ENCODE peak calls at places on chromosomes 2 and 18, in six cellular contexts. One of them, this sample, is unnamed.

GRCh38 chr2:162926501-162926900 is 87.9 kb upstream of the KCNH7 start:
- DNase-seq in fibroblast of the conjunctiva: no peak
- DNase-seq in activated CD4-positive, alpha-beta memory T cell treated with anti-CD3 and anti-CD28 coated beads for 36 hours: no peak
- DNase-seq in glutamatergic neuron: no peak
- DNase-seq in hepatocyte: no peak
- DNase-seq in T-helper 2 cell: no peak
- DNase-seq in this sample: no peak

GRCh38 chr18:46452820-46453219 is 204.2 kb downstream of the LOXHD1 start:
- DNase-seq in T-helper 2 cell: no peak
- DNase-seq in activated CD4-positive, alpha-beta memory T cell treated with anti-CD3 and anti-CD28 coated beads for 36 hours: no peak
- DNase-seq in glutamatergic neuron: no peak
- DNase-seq in fibroblast of the conjunctiva: no peak
- DNase-seq in hepatocyte: no peak
- DNase-seq in this sample: no peak

GRCh38 chr2:110934948-110935347 is 185.8 kb upstream of the BCL2L11 start:
- DNase-seq in T-helper 2 cell: no peak
- DNase-seq in activated CD4-positive, alpha-beta memory T cell treated with anti-CD3 and anti-CD28 coated beads for 36 hours: no peak
- DNase-seq in hepatocyte: no peak
- DNase-seq in glutamatergic neuron: no peak
- DNase-seq in fibroblast of the conjunctiva: no peak
- DNase-seq in this sample: no peak

GRCh38 chr2:226172939-226173338 is 626.7 kb downstream of the IRS1 start:
- DNase-seq in T-helper 2 cell: no peak
- DNase-seq in activated CD4-positive, alpha-beta memory T cell treated with anti-CD3 and anti-CD28 coated beads for 36 hours: no peak
- DNase-seq in hepatocyte: no peak
- DNase-seq in fibroblast of the conjunctiva: no peak
- DNase-seq in glutamatergic neuron: no peak
- DNase-seq in this sample: no peak

GRCh38 chr2:54522624-54523281 is 66.6 kb downstream of the SPTBN1 start:
- DNase-seq in activated CD4-positive, alpha-beta memory T cell treated with anti-CD3 and anti-CD28 coated beads for 36 hours: peak
- DNase-seq in hepatocyte: peak
- DNase-seq in glutamatergic neuron: no peak
- DNase-seq in fibroblast of the conjunctiva: no peak
- DNase-seq in T-helper 2 cell: peak
- DNase-seq in this sample: no peak

GRCh38 chr2:155546715-155547555 is 785.6 kb downstream of the NR4A2 start:
- DNase-seq in hepatocyte: no peak
- DNase-seq in activated CD4-positive, alpha-beta memory T cell treated with anti-CD3 and anti-CD28 coated beads for 36 hours: no peak
- DNase-seq in T-helper 2 cell: no peak
- DNase-seq in glutamatergic neuron: no peak
- DNase-seq in fibroblast of the conjunctiva: no peak
- DNase-seq in this sample: no peak

GRCh38 chr2:127598711-127599110 is 47.2 kb upstream of the GPR17 start:
- DNase-seq in T-helper 2 cell: no peak
- DNase-seq in activated CD4-positive, alpha-beta memory T cell treated with anti-CD3 and anti-CD28 coated beads for 36 hours: no peak
- DNase-seq in hepatocyte: no peak
- DNase-seq in glutamatergic neuron: no peak
- DNase-seq in fibroblast of the conjunctiva: no peak
- DNase-seq in this sample: no peak

GRCh38 chr18:37176307-37176934 is 347.5 kb downstream of the KIAA1328 start:
- DNase-seq in activated CD4-positive, alpha-beta memory T cell treated with anti-CD3 and anti-CD28 coated beads for 36 hours: no peak
- DNase-seq in fibroblast of the conjunctiva: no peak
- DNase-seq in glutamatergic neuron: no peak
- DNase-seq in T-helper 2 cell: no peak
- DNase-seq in hepatocyte: peak
- DNase-seq in this sample: no peak

GRCh38 chr2:85017436-85018048 is 46.6 kb downstream of the KCMF1 start:
- DNase-seq in fibroblast of the conjunctiva: no peak
- DNase-seq in glutamatergic neuron: no peak
- DNase-seq in hepatocyte: no peak
- DNase-seq in activated CD4-positive, alpha-beta memory T cell treated with anti-CD3 and anti-CD28 coated beads for 36 hours: no peak
- DNase-seq in T-helper 2 cell: peak
- DNase-seq in this sample: no peak

GRCh38 chr2:177015526-177015925 is 197.1 kb upstream of the HNRNPA3 start:
- DNase-seq in T-helper 2 cell: no peak
- DNase-seq in glutamatergic neuron: peak
- DNase-seq in activated CD4-positive, alpha-beta memory T cell treated with anti-CD3 and anti-CD28 coated beads for 36 hours: no peak
- DNase-seq in fibroblast of the conjunctiva: no peak
- DNase-seq in hepatocyte: no peak
- DNase-seq in this sample: no peak

GRCh38 chr2:122236152-122236892 is 480.9 kb downstream of the TSN start:
- DNase-seq in glutamatergic neuron: no peak
- DNase-seq in fibroblast of the conjunctiva: peak
- DNase-seq in activated CD4-positive, alpha-beta memory T cell treated with anti-CD3 and anti-CD28 coated beads for 36 hours: no peak
- DNase-seq in T-helper 2 cell: no peak
- DNase-seq in hepatocyte: no peak
- DNase-seq in this sample: peak

GRCh38 chr2:170235860-170236638 is 58.1 kb downstream of the MYO3B start:
- DNase-seq in fibroblast of the conjunctiva: peak
- DNase-seq in hepatocyte: peak
- DNase-seq in activated CD4-positive, alpha-beta memory T cell treated with anti-CD3 and anti-CD28 coated beads for 36 hours: peak
- DNase-seq in glutamatergic neuron: peak
- DNase-seq in T-helper 2 cell: peak
- DNase-seq in this sample: no peak

GRCh38 chr2:224882291-224883171 is 159.7 kb downstream of the DOCK10 start:
- DNase-seq in hepatocyte: no peak
- DNase-seq in T-helper 2 cell: no peak
- DNase-seq in glutamatergic neuron: no peak
- DNase-seq in fibroblast of the conjunctiva: peak
- DNase-seq in activated CD4-positive, alpha-beta memory T cell treated with anti-CD3 and anti-CD28 coated beads for 36 hours: no peak
- DNase-seq in this sample: peak

GRCh38 chr2:44949329-44950151 is 8.0 kb downstream of the SIX3 start:
- DNase-seq in activated CD4-positive, alpha-beta memory T cell treated with anti-CD3 and anti-CD28 coated beads for 36 hours: no peak
- DNase-seq in hepatocyte: no peak
- DNase-seq in T-helper 2 cell: no peak
- DNase-seq in glutamatergic neuron: peak
- DNase-seq in fibroblast of the conjunctiva: no peak
- DNase-seq in this sample: no peak

GRCh38 chr2:233051241-233052149 is 8.6 kb upstream of the INPP5D start:
- DNase-seq in hepatocyte: no peak
- DNase-seq in T-helper 2 cell: no peak
- DNase-seq in fibroblast of the conjunctiva: peak
- DNase-seq in activated CD4-positive, alpha-beta memory T cell treated with anti-CD3 and anti-CD28 coated beads for 36 hours: no peak
- DNase-seq in glutamatergic neuron: no peak
- DNase-seq in this sample: no peak

GRCh38 chr2:15198051-15198450 is 363.1 kb downstream of the NBAS start:
- DNase-seq in activated CD4-positive, alpha-beta memory T cell treated with anti-CD3 and anti-CD28 coated beads for 36 hours: no peak
- DNase-seq in fibroblast of the conjunctiva: no peak
- DNase-seq in glutamatergic neuron: no peak
- DNase-seq in hepatocyte: no peak
- DNase-seq in T-helper 2 cell: no peak
- DNase-seq in this sample: no peak

GRCh38 chr2:222835142-222835822 is 25.6 kb upstream of the ACSL3 start:
- DNase-seq in activated CD4-positive, alpha-beta memory T cell treated with anti-CD3 and anti-CD28 coated beads for 36 hours: no peak
- DNase-seq in T-helper 2 cell: no peak
- DNase-seq in hepatocyte: peak
- DNase-seq in fibroblast of the conjunctiva: no peak
- DNase-seq in glutamatergic neuron: no peak
- DNase-seq in this sample: no peak

GRCh38 chr2:240953426-240954425 is 44.7 kb upstream of the SNED1 start:
- DNase-seq in glutamatergic neuron: no peak
- DNase-seq in activated CD4-positive, alpha-beta memory T cell treated with anti-CD3 and anti-CD28 coated beads for 36 hours: no peak
- DNase-seq in hepatocyte: no peak
- DNase-seq in fibroblast of the conjunctiva: no peak
- DNase-seq in T-helper 2 cell: no peak
- DNase-seq in this sample: no peak

GRCh38 chr2:241901500-241902351 is 32.2 kb downstream of the RTP5 start:
- DNase-seq in glutamatergic neuron: no peak
- DNase-seq in T-helper 2 cell: no peak
- DNase-seq in activated CD4-positive, alpha-beta memory T cell treated with anti-CD3 and anti-CD28 coated beads for 36 hours: no peak
- DNase-seq in hepatocyte: peak
- DNase-seq in fibroblast of the conjunctiva: no peak
- DNase-seq in this sample: no peak

GRCh38 chr18:24754572-24754971 is 294.1 kb downstream of the HRH4 start:
- DNase-seq in T-helper 2 cell: no peak
- DNase-seq in glutamatergic neuron: no peak
- DNase-seq in fibroblast of the conjunctiva: no peak
- DNase-seq in hepatocyte: peak
- DNase-seq in activated CD4-positive, alpha-beta memory T cell treated with anti-CD3 and anti-CD28 coated beads for 36 hours: no peak
- DNase-seq in this sample: no peak

GRCh38 chr2:44952143-44952805 is 10.8 kb downstream of the SIX3 start:
- DNase-seq in glutamatergic neuron: peak
- DNase-seq in activated CD4-positive, alpha-beta memory T cell treated with anti-CD3 and anti-CD28 coated beads for 36 hours: peak
- DNase-seq in T-helper 2 cell: peak
- DNase-seq in fibroblast of the conjunctiva: no peak
- DNase-seq in hepatocyte: peak
- DNase-seq in this sample: no peak

GRCh38 chr2:96891591-96892333 is 21.9 kb upstream of the SEMA4C start:
- DNase-seq in hepatocyte: no peak
- DNase-seq in fibroblast of the conjunctiva: no peak
- DNase-seq in T-helper 2 cell: no peak
- DNase-seq in activated CD4-positive, alpha-beta memory T cell treated with anti-CD3 and anti-CD28 coated beads for 36 hours: peak
- DNase-seq in glutamatergic neuron: no peak
- DNase-seq in this sample: no peak

GRCh38 chr18:28581503-28582169 is 404.7 kb upstream of the CDH2 start:
- DNase-seq in T-helper 2 cell: no peak
- DNase-seq in hepatocyte: no peak
- DNase-seq in activated CD4-positive, alpha-beta memory T cell treated with anti-CD3 and anti-CD28 coated beads for 36 hours: no peak
- DNase-seq in glutamatergic neuron: no peak
- DNase-seq in fibroblast of the conjunctiva: no peak
- DNase-seq in this sample: no peak

GRCh38 chr2:223117533-223117932 is 65.5 kb downstream of the KCNE4 start:
- DNase-seq in T-helper 2 cell: no peak
- DNase-seq in hepatocyte: no peak
- DNase-seq in activated CD4-positive, alpha-beta memory T cell treated with anti-CD3 and anti-CD28 coated beads for 36 hours: no peak
- DNase-seq in fibroblast of the conjunctiva: no peak
- DNase-seq in glutamatergic neuron: no peak
- DNase-seq in this sample: no peak

GRCh38 chr18:21264651-21265050 is 22.6 kb downstream of the GREB1L start:
- DNase-seq in glutamatergic neuron: no peak
- DNase-seq in activated CD4-positive, alpha-beta memory T cell treated with anti-CD3 and anti-CD28 coated beads for 36 hours: no peak
- DNase-seq in hepatocyte: peak
- DNase-seq in T-helper 2 cell: no peak
- DNase-seq in fibroblast of the conjunctiva: peak
- DNase-seq in this sample: no peak

GRCh38 chr2:191382801-191383200 is 137.6 kb downstream of the MYO1B start:
- DNase-seq in activated CD4-positive, alpha-beta memory T cell treated with anti-CD3 and anti-CD28 coated beads for 36 hours: no peak
- DNase-seq in hepatocyte: peak
- DNase-seq in glutamatergic neuron: no peak
- DNase-seq in fibroblast of the conjunctiva: no peak
- DNase-seq in T-helper 2 cell: no peak
- DNase-seq in this sample: no peak

GRCh38 chr2:148909114-148909513 is 34.1 kb downstream of the KIF5C start:
- DNase-seq in activated CD4-positive, alpha-beta memory T cell treated with anti-CD3 and anti-CD28 coated beads for 36 hours: no peak
- DNase-seq in glutamatergic neuron: no peak
- DNase-seq in hepatocyte: no peak
- DNase-seq in T-helper 2 cell: no peak
- DNase-seq in fibroblast of the conjunctiva: no peak
- DNase-seq in this sample: no peak

GRCh38 chr2:226716126-226716525 is 83.5 kb downstream of the IRS1 start:
- DNase-seq in T-helper 2 cell: no peak
- DNase-seq in fibroblast of the conjunctiva: no peak
- DNase-seq in hepatocyte: no peak
- DNase-seq in glutamatergic neuron: no peak
- DNase-seq in activated CD4-positive, alpha-beta memory T cell treated with anti-CD3 and anti-CD28 coated beads for 36 hours: no peak
- DNase-seq in this sample: no peak

GRCh38 chr2:38835015-38835601 is 40.6 kb downstream of the DHX57 start:
- DNase-seq in glutamatergic neuron: no peak
- DNase-seq in hepatocyte: peak
- DNase-seq in activated CD4-positive, alpha-beta memory T cell treated with anti-CD3 and anti-CD28 coated beads for 36 hours: no peak
- DNase-seq in fibroblast of the conjunctiva: no peak
- DNase-seq in T-helper 2 cell: peak
- DNase-seq in this sample: no peak

GRCh38 chr18:56200381-56200831 is 438.0 kb downstream of the TXNL1 start:
- DNase-seq in hepatocyte: no peak
- DNase-seq in fibroblast of the conjunctiva: peak
- DNase-seq in activated CD4-positive, alpha-beta memory T cell treated with anti-CD3 and anti-CD28 coated beads for 36 hours: no peak
- DNase-seq in T-helper 2 cell: no peak
- DNase-seq in glutamatergic neuron: no peak
- DNase-seq in this sample: peak

GRCh38 chr2:109601693-109602250 is 12.0 kb downstream of the SEPTIN10 start:
- DNase-seq in fibroblast of the conjunctiva: no peak
- DNase-seq in glutamatergic neuron: no peak
- DNase-seq in T-helper 2 cell: no peak
- DNase-seq in activated CD4-positive, alpha-beta memory T cell treated with anti-CD3 and anti-CD28 coated beads for 36 hours: no peak
- DNase-seq in hepatocyte: no peak
- DNase-seq in this sample: no peak

GRCh38 chr2:222320441-222321395 is 21.9 kb upstream of the PAX3 start:
- DNase-seq in fibroblast of the conjunctiva: no peak
- DNase-seq in hepatocyte: peak
- DNase-seq in glutamatergic neuron: peak
- DNase-seq in activated CD4-positive, alpha-beta memory T cell treated with anti-CD3 and anti-CD28 coated beads for 36 hours: peak
- DNase-seq in T-helper 2 cell: no peak
- DNase-seq in this sample: no peak

GRCh38 chr2:231666171-231667095 is 41.9 kb upstream of the PTMA start:
- DNase-seq in T-helper 2 cell: no peak
- DNase-seq in glutamatergic neuron: peak
- DNase-seq in activated CD4-positive, alpha-beta memory T cell treated with anti-CD3 and anti-CD28 coated beads for 36 hours: no peak
- DNase-seq in hepatocyte: peak
- DNase-seq in fibroblast of the conjunctiva: peak
- DNase-seq in this sample: peak

GRCh38 chr18:38420611-38421010 is 855.0 kb upstream of the CELF4 start:
- DNase-seq in activated CD4-positive, alpha-beta memory T cell treated with anti-CD3 and anti-CD28 coated beads for 36 hours: no peak
- DNase-seq in fibroblast of the conjunctiva: no peak
- DNase-seq in hepatocyte: no peak
- DNase-seq in T-helper 2 cell: no peak
- DNase-seq in glutamatergic neuron: no peak
- DNase-seq in this sample: no peak

GRCh38 chr2:160246356-160246755 is 46.3 kb upstream of the ITGB6 start:
- DNase-seq in hepatocyte: no peak
- DNase-seq in T-helper 2 cell: no peak
- DNase-seq in activated CD4-positive, alpha-beta memory T cell treated with anti-CD3 and anti-CD28 coated beads for 36 hours: no peak
- DNase-seq in glutamatergic neuron: no peak
- DNase-seq in fibroblast of the conjunctiva: no peak
- DNase-seq in this sample: no peak

GRCh38 chr2:97724073-97724410 is 10.7 kb downstream of the ZAP70 start:
- DNase-seq in glutamatergic neuron: no peak
- DNase-seq in activated CD4-positive, alpha-beta memory T cell treated with anti-CD3 and anti-CD28 coated beads for 36 hours: no peak
- DNase-seq in hepatocyte: no peak
- DNase-seq in fibroblast of the conjunctiva: no peak
- DNase-seq in T-helper 2 cell: no peak
- DNase-seq in this sample: no peak

GRCh38 chr2:213316001-213316735 is 31.9 kb downstream of the SPAG16 start:
- DNase-seq in fibroblast of the conjunctiva: no peak
- DNase-seq in hepatocyte: no peak
- DNase-seq in activated CD4-positive, alpha-beta memory T cell treated with anti-CD3 and anti-CD28 coated beads for 36 hours: no peak
- DNase-seq in glutamatergic neuron: no peak
- DNase-seq in T-helper 2 cell: no peak
- DNase-seq in this sample: no peak

GRCh38 chr18:49031511-49032188 is 80.9 kb upstream of the SMAD7 start:
- DNase-seq in T-helper 2 cell: no peak
- DNase-seq in glutamatergic neuron: no peak
- DNase-seq in activated CD4-positive, alpha-beta memory T cell treated with anti-CD3 and anti-CD28 coated beads for 36 hours: peak
- DNase-seq in fibroblast of the conjunctiva: no peak
- DNase-seq in hepatocyte: peak
- DNase-seq in this sample: no peak

GRCh38 chr2:230983566-230983965 is 12.4 kb upstream of the SPATA3 start:
- DNase-seq in T-helper 2 cell: peak
- DNase-seq in activated CD4-positive, alpha-beta memory T cell treated with anti-CD3 and anti-CD28 coated beads for 36 hours: no peak
- DNase-seq in hepatocyte: no peak
- DNase-seq in glutamatergic neuron: no peak
- DNase-seq in fibroblast of the conjunctiva: no peak
- DNase-seq in this sample: no peak